ENCODE peak calls at places on chromosomes 7 and 10, in five cellular contexts. H is stimulated activated CD8-positive, alpha-beta memory T cell treated with anti-CD3 and anti-CD28 coated beads, Interleukin-4, amount 100 ng/mL, for 24 hours; R is astrocyte of the spinal cord; N is G401; K is ELF-1. B is an unnamed sample.
A peak's percentile ranks its signal among the peaks of the same experiment; 100 is the strongest.

GRCh38 chr7:9127901-9128300 is 694.5 kb downstream of the NXPH1 start:
- DNase-seq in H (no peak), R (no peak), N (no peak), K (no peak), B (no peak)

GRCh38 chr7:88226886-88227516 is 7.2 kb upstream of the SRI start:
- DNase-seq in H (no peak), R (peak; percentile 62), N (no peak), K (no peak), B (peak; percentile 85)

GRCh38 chr10:131689016-131689415 is 211.8 kb upstream of the PPP2R2D start:
- DNase-seq in H (no peak), R (no peak), N (no peak), K (peak; percentile 44), B (no peak)

GRCh38 chr7:49102413-49102812 is 178.1 kb downstream of the CDC14C start:
- DNase-seq in H (no peak), R (no peak), N (no peak), K (no peak), B (no peak)

GRCh38 chr7:131107343-131108211 is 220.1 kb upstream of the MKLN1 start:
- DNase-seq in H (peak; percentile 62), R (peak; percentile 76), N (peak; percentile 92), K (peak; percentile 64), B (peak; percentile 92)

GRCh38 chr7:92754756-92755581 is 81.4 kb downstream of the CDK6 start:
- DNase-seq in H (no peak), R (peak; percentile 49), N (peak; percentile 96), K (peak; percentile 47), B (no peak)

GRCh38 chr10:79149345-79149661 is 80.5 kb downstream of the ZMIZ1 start:
- DNase-seq in H (no peak), R (no peak), N (no peak), K (no peak), B (no peak)

GRCh38 chr10:73968101-73968515 is 29.8 kb upstream of the VCL start:
- DNase-seq in H (peak; percentile 4), R (peak; percentile 53), N (peak; percentile 53), K (peak; percentile 40), B (no peak)

GRCh38 chr10:23291551-23292334 is 52.9 kb downstream of the C10orf67 start:
- DNase-seq in H (no peak), R (no peak), N (peak; percentile 2), K (no peak), B (no peak)

GRCh38 chr7:47776335-47776734 is 171.9 kb downstream of the PKD1L1 start:
- DNase-seq in H (no peak), R (no peak), N (no peak), K (no peak), B (no peak)

GRCh38 chr10:19488592-19489280 is 327.5 kb upstream of the PLXDC2 start:
- DNase-seq in H (no peak), R (peak; percentile 8), N (no peak), K (peak; percentile 84), B (peak; percentile 3)

B was measured in iris pigment epithelial cell.